ENCODE peak calls at places on chromosomes 2 and 18, in nine cellular contexts. S, N, Y, Q, J, G, V, I and X are unnamed samples.

GRCh38 chr18:9081940-9082339 is 20.6 kb upstream of the NDUFV2 start:
- DNase-seq in S (no peak), N (no peak), Y (no peak), Q (no peak), J (no peak), G (no peak), V (no peak), I (no peak), X (no peak)

GRCh38 chr2:171554991-171555615 is 32.8 kb downstream of the CYBRD1 start:
- DNase-seq in S (no peak), N (no peak), Y (no peak), Q (no peak), J (no peak), G (no peak), V (no peak), I (no peak), X (no peak)

GRCh38 chr18:72181241-72181764 is 362.8 kb downstream of the CBLN2 start:
- DNase-seq in S (no peak), N (no peak), Y (no peak), Q (no peak), J (peak; percentile 8), G (no peak), V (no peak), I (no peak), X (no peak)

GRCh38 chr2:233408366-233409285 is 54.3 kb downstream of the DGKD start:
- DNase-seq in S (no peak), N (no peak), Y (no peak), Q (no peak), J (no peak), G (no peak), V (peak; percentile 32), I (no peak), X (no peak)

GRCh38 chr2:104862061-104862941 is 8.4 kb downstream of the POU3F3 start:
- DNase-seq in S (no peak), N (peak; percentile 82), Y (no peak), Q (no peak), J (no peak), G (peak; percentile 91), V (peak; percentile 85), I (peak; percentile 58), X (no peak)

GRCh38 chr2:43143756-43144155 is 82.7 kb downstream of the ZFP36L2 start:
- DNase-seq in S (no peak), N (no peak), Y (no peak), Q (no peak), J (no peak), G (no peak), V (no peak), I (no peak), X (no peak)

GRCh38 chr2:102342888-102343287 is 12.7 kb upstream of the IL18R1 start:
- DNase-seq in S (no peak), N (no peak), Y (no peak), Q (no peak), J (no peak), G (no peak), V (no peak), I (no peak), X (no peak)

GRCh38 chr2:222433381-222434173 is 9.2 kb downstream of the SGPP2 start:
- DNase-seq in S (no peak), N (no peak), Y (no peak), Q (no peak), J (no peak), G (peak; percentile 90), V (peak; percentile 48), I (no peak), X (no peak)

GRCh38 chr18:49031511-49032188 is 80.9 kb upstream of the SMAD7 start:
- DNase-seq in S (no peak), N (no peak), Y (no peak), Q (peak; percentile 2), J (no peak), G (no peak), V (peak; percentile 41), I (no peak), X (no peak)

GRCh38 chr2:70002241-70002896 is 40.9 kb upstream of the ASPRV1 start:
- DNase-seq in S (peak; percentile 7), N (no peak), Y (no peak), Q (no peak), J (peak; percentile 6), G (no peak), V (peak; percentile 35), I (no peak), X (no peak)

GRCh38 chr2:190177249-190177648 is 114.7 kb upstream of the MSTN start:
- DNase-seq in S (no peak), N (no peak), Y (no peak), Q (no peak), J (no peak), G (peak; percentile 18), V (no peak), I (no peak), X (no peak)

GRCh38 chr2:85018049-85018447 is 47.1 kb downstream of the KCMF1 start:
- DNase-seq in S (no peak), N (peak; percentile 28), Y (no peak), Q (no peak), J (no peak), G (no peak), V (no peak), I (no peak), X (no peak)

GRCh38 chr2:233267516-233268245 is 16.2 kb downstream of the ATG16L1 start:
- DNase-seq in S (no peak), N (no peak), Y (no peak), Q (no peak), J (peak; percentile 80), G (no peak), V (no peak), I (no peak), X (no peak)

GRCh38 chr2:126302043-126302442 is 353.9 kb upstream of the GYPC start:
- DNase-seq in S (no peak), N (no peak), Y (no peak), Q (no peak), J (no peak), G (no peak), V (no peak), I (no peak), X (no peak)

GRCh38 chr2:99695121-99695773 is 205.4 kb upstream of the REV1 start:
- DNase-seq in S (no peak), N (no peak), Y (no peak), Q (no peak), J (no peak), G (no peak), V (peak; percentile 16), I (no peak), X (no peak)

GRCh38 chr2:8552264-8552913 is 129.5 kb upstream of the ID2 start:
- DNase-seq in S (no peak), N (no peak), Y (no peak), Q (no peak), J (peak; percentile 95), G (no peak), V (no peak), I (no peak), X (no peak)

GRCh38 chr2:8549942-8550341 is 131.9 kb upstream of the ID2 start:
- DNase-seq in S (no peak), N (no peak), Y (no peak), Q (no peak), J (no peak), G (no peak), V (no peak), I (no peak), X (no peak)

GRCh38 chr2:8550481-8550880 is 131.4 kb upstream of the ID2 start:
- DNase-seq in S (no peak), N (no peak), Y (no peak), Q (no peak), J (no peak), G (no peak), V (no peak), I (no peak), X (no peak)

GRCh38 chr2:8550932-8551621 is 130.8 kb upstream of the ID2 start:
- DNase-seq in S (no peak), N (no peak), Y (no peak), Q (no peak), J (no peak), G (no peak), V (no peak), I (no peak), X (no peak)

GRCh38 chr2:8551622-8552074 is 130.2 kb upstream of the ID2 start:
- DNase-seq in S (no peak), N (no peak), Y (no peak), Q (no peak), J (peak; percentile 78), G (no peak), V (no peak), I (no peak), X (no peak)
- H2AFZ ChIP-seq in S (peak overlapping the region; percentile 17), N (no peak overlapping the region), Y (no peak overlapping the region), Q (no peak overlapping the region), J (no peak overlapping the region), G (peak overlapping the region; percentile 63), V (no peak overlapping the region), I (no peak overlapping the region), X (no peak overlapping the region)

DNA sequence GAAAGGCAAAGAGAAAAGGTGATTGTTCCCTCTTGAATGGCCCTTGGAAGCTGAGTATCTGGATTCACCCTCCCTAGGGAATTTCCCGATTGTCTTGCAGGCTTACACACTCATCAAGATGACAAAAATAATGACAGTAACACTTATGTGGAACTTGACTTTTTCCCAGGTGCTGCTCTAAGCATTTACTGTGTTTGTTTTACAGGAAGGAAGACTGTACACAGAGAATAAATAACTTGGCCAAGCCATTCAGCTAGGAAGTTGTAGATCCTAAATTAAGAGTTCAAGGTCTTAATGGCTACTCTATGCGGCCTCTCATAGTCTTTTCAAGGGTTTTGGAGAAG is 536 bp upstream of the DPP4 start:
- DNase-seq in S (no peak), N (no peak), Y (no peak), Q (no peak), J (no peak), G (no peak), V (no peak), I (no peak), X (no peak)
- H2AFZ ChIP-seq in S (no peak overlapping the region), N (peak overlapping the region; percentile 32), Y (peak overlapping the region; percentile 92), Q (peak overlapping the region; percentile 81), J (no peak overlapping the region), G (peak overlapping the region; percentile 100), V (peak overlapping the region; percentile 85), I (peak overlapping the region; percentile 84), X (peak overlapping the region; percentile 83)

DNA sequence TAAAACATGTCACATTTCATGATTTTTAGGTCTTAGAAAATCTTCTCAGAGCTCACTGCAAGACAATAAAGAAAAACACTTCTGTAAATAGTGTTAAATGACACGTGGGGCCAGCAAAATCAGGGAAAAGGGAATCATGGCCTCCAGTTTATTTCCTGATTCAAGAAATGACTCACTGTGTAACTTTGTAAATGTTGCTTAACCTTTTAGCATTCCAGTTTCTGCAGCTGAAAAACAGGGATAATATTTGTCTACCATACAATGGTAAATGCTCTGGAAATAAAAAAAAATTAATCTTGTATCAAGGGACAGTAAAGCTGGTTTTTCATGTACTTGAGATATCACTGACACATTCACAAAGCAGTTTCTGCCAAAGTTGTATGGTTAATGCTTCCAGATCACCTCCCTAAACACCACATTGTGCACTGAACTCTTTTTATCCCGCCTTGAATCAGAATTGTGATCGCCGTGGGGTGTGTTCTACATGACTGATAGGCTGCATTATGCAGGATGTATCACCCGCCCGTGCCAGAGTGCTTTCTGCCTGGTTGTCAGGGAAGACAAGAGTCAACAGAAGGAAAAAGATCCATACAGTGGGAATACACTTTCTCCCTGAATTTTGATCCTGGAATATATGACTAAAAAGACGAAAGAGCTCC is 238.8 kb downstream of the IKZF2 start:
- DNase-seq in S (no peak), N (peak; percentile 63), Y (no peak), Q (peak; percentile 61), J (no peak), G (no peak), V (no peak), I (peak; percentile 50), X (no peak)
- H2AFZ ChIP-seq in S (no peak overlapping the region), N (peak overlapping the region; percentile 64), Y (peak overlapping the region; percentile 61), Q (no peak overlapping the region), J (no peak overlapping the region), G (no peak overlapping the region), V (peak overlapping the region; percentile 35), I (peak overlapping the region; percentile 54), X (no peak overlapping the region)

GRCh38 chr2:213101686-213102460 is 49.5 kb downstream of the IKZF2 start:
- DNase-seq in S (no peak), N (no peak), Y (no peak), Q (no peak), J (no peak), G (no peak), V (no peak), I (no peak), X (no peak)
- H2AFZ ChIP-seq in S (no peak overlapping the region), N (no peak overlapping the region), Y (no peak overlapping the region), Q (no peak overlapping the region), J (no peak overlapping the region), G (no peak overlapping the region), V (no peak overlapping the region), I (no peak overlapping the region), X (no peak overlapping the region)